ENCODE peak calls at places on chromosomes 1 and 21, in eight cellular contexts. R, B, I, M, F, K, Y and O are unnamed samples.

GRCh38 chr1:37471345-37472231 is 2.8 kb upstream of the ZC3H12A start:
- DNase-seq in I (peak; percentile 84), F (peak; percentile 82), B (peak; percentile 58), M (peak; percentile 75), K (peak; percentile 69), R (peak; percentile 91), Y (no peak), O (peak; percentile 80)

GRCh38 chr1:46194641-46195179 is 3.5 kb downstream of the POMGNT1 start:
- DNase-seq in Y (no peak), K (no peak), B (no peak), M (no peak), I (no peak), F (no peak), R (no peak), O (no peak)

GRCh38 chr1:15618685-15619525 is 1.6 kb downstream of the DDI2 start:
- DNase-seq in K (no peak), I (no peak), F (no peak), M (no peak), B (peak; percentile 94), Y (no peak), R (no peak), O (no peak)

GRCh38 chr21:26130249-26130896 is 40.2 kb downstream of the APP start:
- DNase-seq in M (no peak), F (no peak), K (no peak), B (no peak), Y (no peak), I (no peak), R (no peak), O (no peak)

GRCh38 chr21:43829575-43830119 is 35.4 kb upstream of the AGPAT3 start:
- DNase-seq in Y (no peak), I (no peak), B (no peak), M (no peak), K (no peak), R (no peak), F (peak; percentile 71), O (no peak)

GRCh38 chr1:225845633-225846259 is 35.8 kb downstream of the EPHX1 start:
- DNase-seq in K (peak; percentile 10), R (peak; percentile 93), Y (peak; percentile 89), M (peak; percentile 73), B (peak; percentile 71), I (peak; percentile 74), F (peak; percentile 84), O (peak; percentile 72)

GRCh38 chr1:9843576-9843945 is 19.8 kb upstream of the CLSTN1 start:
- DNase-seq in R (peak; percentile 58), F (peak; percentile 68), B (no peak), Y (no peak), M (peak; percentile 78), I (peak; percentile 51), K (no peak), O (peak; percentile 38)

GRCh38 chr1:28370220-28371010 is 875 bp downstream of the PHACTR4 start:
- DNase-seq in B (no peak), I (peak; percentile 34), R (peak; percentile 24), M (no peak), F (peak; percentile 36), Y (no peak), K (no peak), O (no peak)

GRCh38 chr1:238136265-238136664 is 245.5 kb upstream of the ZP4 start:
- DNase-seq in I (no peak), K (no peak), B (no peak), Y (no peak), F (no peak), M (no peak), R (no peak), O (no peak)

GRCh38 chr1:165890684-165891083 is 63.3 kb downstream of the UCK2 start:
- DNase-seq in M (no peak), R (no peak), Y (no peak), F (no peak), I (no peak), K (no peak), B (no peak), O (peak; percentile 82)

GRCh38 chr1:67987046-67987799 is 63.2 kb downstream of the DIRAS3 start:
- DNase-seq in B (no peak), K (no peak), M (no peak), F (no peak), Y (no peak), R (no peak), I (no peak), O (no peak)

GRCh38 chr1:203450541-203451149 is 25.0 kb upstream of the PRELP start:
- DNase-seq in R (no peak), B (no peak), F (peak; percentile 56), I (no peak), Y (no peak), M (no peak), K (no peak), O (no peak)

GRCh38 chr1:54952950-54953718 is 27.3 kb upstream of the TMEM61 start:
- DNase-seq in Y (no peak), B (peak; percentile 39), R (no peak), F (no peak), I (no peak), M (no peak), K (no peak), O (no peak)

GRCh38 chr21:35711661-35712060 is 348.7 kb downstream of the SETD4 start:
- DNase-seq in K (no peak), M (no peak), F (no peak), I (no peak), B (no peak), R (no peak), Y (no peak), O (no peak)

GRCh38 chr1:117838911-117839310 is 90.5 kb downstream of the GDAP2 start:
- DNase-seq in I (no peak), M (no peak), R (no peak), F (no peak), Y (no peak), B (no peak), K (no peak), O (no peak)

GRCh38 chr1:116879478-116880133 is 30.1 kb upstream of the PTGFRN start:
- DNase-seq in B (no peak), M (peak; percentile 20), Y (no peak), R (no peak), K (no peak), I (no peak), F (no peak), O (peak; percentile 38)

GRCh38 chr21:37358392-37358791 is 8.2 kb upstream of the DYRK1A start:
- DNase-seq in R (no peak), B (no peak), Y (no peak), F (peak; percentile 80), M (no peak), K (no peak), I (no peak), O (no peak)

GRCh38 chr1:157399984-157400382 is 152.3 kb downstream of the FCRL5 start:
- DNase-seq in I (no peak), R (no peak), F (no peak), M (no peak), B (peak; percentile 10), Y (no peak), K (no peak), O (no peak)

GRCh38 chr1:26094677-26095383 is 16.8 kb upstream of the PDIK1L start:
- DNase-seq in B (no peak), R (peak; percentile 64), Y (no peak), I (no peak), K (no peak), F (peak; percentile 77), M (no peak), O (no peak)

GRCh38 chr21:38831526-38832467 is 26.1 kb downstream of the ETS2 start:
- DNase-seq in K (no peak), I (peak; percentile 78), F (no peak), M (peak; percentile 92), B (peak; percentile 91), Y (no peak), R (peak; percentile 95), O (peak; percentile 68)

GRCh38 chr1:14143777-14144176 is 443.8 kb downstream of the PRDM2 start:
- DNase-seq in F (no peak), M (no peak), Y (no peak), I (no peak), B (no peak), R (no peak), K (no peak), O (no peak)

GRCh38 chr1:47534417-47534816 is 96.6 kb downstream of the FOXD2 start:
- DNase-seq in I (no peak), R (no peak), K (no peak), F (no peak), M (no peak), Y (no peak), B (no peak), O (no peak)

GRCh38 chr1:3069491-3070303 is 694 bp downstream of the PRDM16 start:
- DNase-seq in I (peak; percentile 22), M (no peak), R (peak; percentile 64), Y (no peak), B (peak; percentile 64), K (no peak), F (peak; percentile 67), O (no peak)

GRCh38 chr1:205429742-205430464 is 8.0 kb upstream of the LEMD1 start:
- DNase-seq in I (no peak), R (no peak), B (no peak), K (no peak), M (no peak), Y (no peak), F (peak; percentile 71), O (no peak)
- H3K9me3 ChIP-seq in I (no peaks in the 10 kb centered on the region), R (no peaks in the 10 kb centered on the region), B (no peaks in the 10 kb centered on the region), K (no peaks in the 10 kb centered on the region), M (no peaks in the 10 kb centered on the region), Y (no peaks in the 10 kb centered on the region), F (no peaks in the 10 kb centered on the region), O (no peaks in the 10 kb centered on the region)

GRCh38 chr1:161018631-161018930 is 2.4 kb downstream of the F11R start:
- DNase-seq in K (no peak), F (no peak), I (no peak), B (no peak), R (no peak), Y (no peak), M (no peak), O (no peak)
- TF ChIP-seq POLR2AphosphoS5 in K (no peak), F (no peak), I (no peak), B (no peak), R (no peak), Y (no peak), M (no peak), O (no peak)

GRCh38 chr1:223813645-223814044 is 32.1 kb downstream of the TP53BP2 start:
- DNase-seq in I (no peak), B (no peak), F (no peak), Y (no peak), R (no peak), K (no peak), M (no peak), O (no peak)
- H3K9me3 ChIP-seq in I (no peaks in the 10 kb centered on the region), B (no peaks in the 10 kb centered on the region), F (no peaks in the 10 kb centered on the region), Y (no peaks in the 10 kb centered on the region), R (no peaks in the 10 kb centered on the region), K (no peaks in the 10 kb centered on the region), M (no peaks in the 10 kb centered on the region), O (no peaks in the 10 kb centered on the region)

GRCh38 chr1:63403386-63403785 is 36.0 kb downstream of the ALG6 start:
- DNase-seq in M (no peak), Y (no peak), F (no peak), R (no peak), I (no peak), B (no peak), K (no peak), O (no peak)
- TF ChIP-seq POLR2AphosphoS5 in M (no peak), Y (no peak), F (no peak), R (no peak), I (no peak), B (no peak), K (no peak), O (no peak)